ENCODE peak calls at places on chromosome 19, in five cellular contexts. One of them, this sample, is unnamed.
A peak's percentile ranks its signal among the peaks of the same experiment; 100 is the strongest.

GRCh38 chr19:32465176-32465575 is 59.6 kb downstream of the DPY19L3 start:
- DNase-seq in Ammon's horn: no peak
- DNase-seq in kidney tubule cell: no peak
- DNase-seq in iPS-NIHi11: no peak
- DNase-seq in A673: no peak
- DNase-seq in this sample: no peak

GRCh38 chr19:6185825-6186193 is 50.3 kb downstream of the ACSBG2 start:
- DNase-seq in Ammon's horn: no peak
- DNase-seq in kidney tubule cell: no peak
- DNase-seq in iPS-NIHi11: no peak
- DNase-seq in A673: no peak
- DNase-seq in this sample: no peak

GRCh38 chr19:6970478-6970877 is 50.8 kb downstream of the MBD3L2B start:
- DNase-seq in Ammon's horn: peak; percentile 2
- DNase-seq in kidney tubule cell: no peak
- DNase-seq in iPS-NIHi11: no peak
- DNase-seq in A673: peak; percentile 73
- DNase-seq in this sample: no peak

GRCh38 chr19:58577581-58578429 is 4.7 kb upstream of the MZF1 start:
- DNase-seq in Ammon's horn: no peak
- DNase-seq in kidney tubule cell: no peak
- DNase-seq in iPS-NIHi11: no peak
- DNase-seq in A673: no peak
- DNase-seq in this sample: no peak

GRCh38 chr19:4600893-4601292 is 38.4 kb upstream of the TNFAIP8L1 start:
- DNase-seq in Ammon's horn: no peak
- DNase-seq in kidney tubule cell: no peak
- DNase-seq in iPS-NIHi11: no peak
- DNase-seq in A673: no peak
- DNase-seq in this sample: no peak

GRCh38 chr19:8262431-8262830 is 45.7 kb downstream of the CD320 start:
- DNase-seq in Ammon's horn: no peak
- DNase-seq in kidney tubule cell: no peak
- DNase-seq in iPS-NIHi11: no peak
- DNase-seq in A673: no peak
- DNase-seq in this sample: no peak

GRCh38 chr19:10518444-10519361 is 1.5 kb upstream of the S1PR5 start:
- DNase-seq in Ammon's horn: no peak
- DNase-seq in kidney tubule cell: no peak
- DNase-seq in iPS-NIHi11: peak; percentile 31
- DNase-seq in A673: no peak
- DNase-seq in this sample: no peak

GRCh38 chr19:46963093-46963734 is 56.4 kb upstream of the NPAS1 start:
- DNase-seq in Ammon's horn: no peak
- DNase-seq in kidney tubule cell: no peak
- DNase-seq in iPS-NIHi11: no peak
- DNase-seq in A673: no peak
- DNase-seq in this sample: no peak

GRCh38 chr19:55069137-55069858 is 6.3 kb upstream of the RDH13 start:
- DNase-seq in Ammon's horn: no peak
- DNase-seq in kidney tubule cell: peak; percentile 77
- DNase-seq in iPS-NIHi11: peak; percentile 53
- DNase-seq in A673: peak; percentile 58
- DNase-seq in this sample: peak; percentile 96

GRCh38 chr19:940591-941291 is 14.9 kb downstream of the ARID3A start:
- DNase-seq in Ammon's horn: peak; percentile 76
- DNase-seq in kidney tubule cell: peak; percentile 85
- DNase-seq in iPS-NIHi11: no peak
- DNase-seq in A673: peak; percentile 70
- DNase-seq in this sample: no peak

GRCh38 chr19:3279306-3279705 is 54.8 kb downstream of the CELF5 start:
- DNase-seq in Ammon's horn: no peak
- DNase-seq in kidney tubule cell: no peak
- DNase-seq in iPS-NIHi11: no peak
- DNase-seq in A673: no peak
- DNase-seq in this sample: no peak

GRCh38 chr19:47697863-47698609 is 15.2 kb upstream of the EHD2 start:
- DNase-seq in Ammon's horn: peak; percentile 94
- DNase-seq in kidney tubule cell: peak; percentile 84
- DNase-seq in iPS-NIHi11: peak; percentile 87
- DNase-seq in A673: peak; percentile 89
- DNase-seq in this sample: peak; percentile 97

GRCh38 chr19:46732966-46733692 is 12.7 kb upstream of the FKRP start:
- DNase-seq in Ammon's horn: peak; percentile 72
- DNase-seq in kidney tubule cell: no peak
- DNase-seq in iPS-NIHi11: no peak
- DNase-seq in A673: no peak
- DNase-seq in this sample: no peak

GRCh38 chr19:12841094-12841493 is 2.8 kb downstream of the MAST1 start:
- DNase-seq in Ammon's horn: no peak
- DNase-seq in kidney tubule cell: peak; percentile 20
- DNase-seq in iPS-NIHi11: peak; percentile 87
- DNase-seq in A673: no peak
- DNase-seq in this sample: peak; percentile 98

GRCh38 chr19:19258589-19259338 is 14.3 kb downstream of the TM6SF2 start:
- DNase-seq in Ammon's horn: no peak
- DNase-seq in kidney tubule cell: no peak
- DNase-seq in iPS-NIHi11: no peak
- DNase-seq in A673: no peak
- DNase-seq in this sample: no peak

GRCh38 chr19:8361921-8362793 is 1.8 kb upstream of the ANGPTL4 start:
- DNase-seq in Ammon's horn: peak; percentile 84
- DNase-seq in kidney tubule cell: peak; percentile 99
- DNase-seq in iPS-NIHi11: peak; percentile 67
- DNase-seq in A673: peak; percentile 92
- DNase-seq in this sample: no peak

GRCh38 chr19:9309974-9310446 is 372 bp upstream of the ZNF699 start:
- DNase-seq in Ammon's horn: peak; percentile 94
- DNase-seq in kidney tubule cell: peak; percentile 87
- DNase-seq in iPS-NIHi11: peak; percentile 90
- DNase-seq in A673: peak; percentile 96
- DNase-seq in this sample: peak; percentile 97

GRCh38 chr19:5903054-5903501 is 512 bp downstream of the NDUFA11 start:
- DNase-seq in Ammon's horn: no peak
- DNase-seq in kidney tubule cell: peak; percentile 36
- DNase-seq in iPS-NIHi11: no peak
- DNase-seq in A673: no peak
- DNase-seq in this sample: peak; percentile 51

This sample was measured in mesendoderm.